ENCODE peak calls at places on chromosomes 11 and 22, in five cellular contexts. D, B, O, G and C are unnamed samples.

GRCh38 chr22:37636186-37636948 is 3.1 kb upstream of the SH3BP1 start:
- DNase-seq in G (no peak), D (peak), B (no peak), O (no peak), C (peak)

GRCh38 chr11:120929664-120930154 is 94.2 kb upstream of the TBCEL start:
- DNase-seq in O (no peak), D (peak), B (peak), G (no peak), C (no peak)

GRCh38 chr22:44211256-44211945 is 30.7 kb downstream of the PARVG start:
- DNase-seq in O (no peak), G (no peak), D (peak), B (no peak), C (no peak)

GRCh38 chr11:94183886-94184264 is 55.2 kb downstream of the PANX1 start:
- DNase-seq in D (peak), G (no peak), B (peak), O (peak), C (peak)

GRCh38 chr22:42039271-42039670 is 31.3 kb downstream of the NAGA start:
- DNase-seq in G (no peak), D (no peak), O (no peak), B (no peak), C (no peak)

GRCh38 chr22:30254307-30254706 is 7.7 kb upstream of the LIF start:
- DNase-seq in G (no peak), B (no peak), D (no peak), O (no peak), C (no peak)

GRCh38 chr11:35525501-35526175 is at the start of gene PAMR1:
- DNase-seq in O (peak), D (peak), G (peak), B (peak), C (no peak)

GRCh38 chr11:74319139-74319538 is 7.7 kb upstream of the P4HA3 start:
- DNase-seq in B (no peak), O (no peak), G (no peak), D (peak), C (peak)

GRCh38 chr22:33921576-33922181 is 1.4 kb upstream of the LARGE1 start:
- DNase-seq in O (peak), B (peak), D (peak), G (peak), C (no peak)

GRCh38 chr11:71999813-72000590 is 1.3 kb downstream of the IL18BP start:
- DNase-seq in G (no peak), D (no peak), O (no peak), B (no peak), C (no peak)

DNA sequence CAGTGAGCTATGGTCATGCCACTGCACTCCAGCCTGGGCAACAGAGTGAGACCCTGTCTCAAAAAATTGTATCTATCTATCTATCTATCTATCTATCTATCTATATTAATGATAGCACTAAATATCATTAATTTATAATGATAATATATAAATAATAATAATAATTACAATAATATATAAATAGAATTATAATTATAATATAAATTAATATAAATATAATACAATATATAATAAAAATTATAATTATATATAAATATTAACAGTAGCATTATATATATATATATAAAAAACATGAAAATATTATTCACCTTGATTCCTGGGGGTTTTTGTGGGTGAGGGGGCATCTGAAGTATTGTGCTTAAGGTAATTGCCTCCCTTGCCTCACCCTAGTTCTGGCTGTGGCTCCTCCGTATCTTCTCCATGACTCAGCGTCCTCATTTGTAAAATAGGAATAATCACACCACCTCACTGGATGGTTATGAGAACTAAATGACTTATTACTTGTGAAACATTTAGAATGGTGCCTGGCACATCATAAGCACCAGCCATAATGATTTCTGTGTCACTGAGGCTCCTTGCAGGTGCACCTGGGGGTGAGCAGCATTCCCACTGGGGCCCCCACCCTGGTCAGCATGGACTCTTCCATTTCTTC is 18.8 kb downstream of the RASD2 start:
- DNase-seq in D (peak), G (no peak), B (no peak), O (no peak), C (no peak)
- H3K4me3 ChIP-seq in D (no peak), G (no peak), B (no peak), O (no peak), C (no peak)

GRCh38 chr11:69199583-69200295 is 44.0 kb downstream of the SMIM38 start:
- DNase-seq in G (no peak), B (no peak), D (no peak), O (no peak), C (no peak)
- H3K4me3 ChIP-seq in G (no peak), B (no peak), D (no peak), O (no peak), C (no peak)

GRCh38 chr11:1515082-1516060 is 28.8 kb upstream of the MOB2 start:
- DNase-seq in G (peak), O (peak), D (peak), B (peak), C (no peak)
- H3K4me3 ChIP-seq in G (no peak), O (no peak), D (no peak), B (no peak), C (no peak)

GRCh38 chr22:50695421-50696250 is 23.0 kb downstream of the SHANK3 start:
- DNase-seq in G (no peak), D (no peak), O (peak), B (no peak), C (no peak)

GRCh38 chr22:50698546-50698945 is 25.9 kb downstream of the SHANK3 start:
- DNase-seq in B (no peak), O (no peak), G (no peak), D (peak), C (no peak)

GRCh38 chr22:50697667-50698506 is 25.3 kb downstream of the SHANK3 start:
- DNase-seq in O (peak), G (no peak), B (no peak), D (no peak), C (no peak)

GRCh38 chr22:50696251-50696798 is 23.7 kb downstream of the SHANK3 start:
- DNase-seq in O (peak), B (no peak), D (no peak), G (no peak), C (no peak)

GRCh38 chr22:50696799-50697561 is 24.4 kb downstream of the SHANK3 start:
- DNase-seq in G (no peak), O (peak), D (no peak), B (peak), C (no peak)
- H3K4me3 ChIP-seq in G (peak), O (peak), D (peak), B (peak), C (peak)

GRCh38 chr11:2777871-2778629 is 78.3 kb upstream of the KCNQ1OT1 start:
- DNase-seq in G (no peak), B (no peak), D (no peak), O (peak), C (no peak)

GRCh38 chr11:2777396-2777795 is 77.6 kb upstream of the KCNQ1OT1 start:
- DNase-seq in G (no peak), D (peak), O (peak), B (no peak), C (no peak)

GRCh38 chr11:2779981-2780849 is 80.4 kb upstream of the KCNQ1OT1 start:
- DNase-seq in B (no peak), O (peak), D (no peak), G (no peak), C (no peak)

GRCh38 chr11:2779499-2779980 is 79.7 kb upstream of the KCNQ1OT1 start:
- DNase-seq in B (no peak), G (no peak), O (peak), D (no peak), C (no peak)

DNA sequence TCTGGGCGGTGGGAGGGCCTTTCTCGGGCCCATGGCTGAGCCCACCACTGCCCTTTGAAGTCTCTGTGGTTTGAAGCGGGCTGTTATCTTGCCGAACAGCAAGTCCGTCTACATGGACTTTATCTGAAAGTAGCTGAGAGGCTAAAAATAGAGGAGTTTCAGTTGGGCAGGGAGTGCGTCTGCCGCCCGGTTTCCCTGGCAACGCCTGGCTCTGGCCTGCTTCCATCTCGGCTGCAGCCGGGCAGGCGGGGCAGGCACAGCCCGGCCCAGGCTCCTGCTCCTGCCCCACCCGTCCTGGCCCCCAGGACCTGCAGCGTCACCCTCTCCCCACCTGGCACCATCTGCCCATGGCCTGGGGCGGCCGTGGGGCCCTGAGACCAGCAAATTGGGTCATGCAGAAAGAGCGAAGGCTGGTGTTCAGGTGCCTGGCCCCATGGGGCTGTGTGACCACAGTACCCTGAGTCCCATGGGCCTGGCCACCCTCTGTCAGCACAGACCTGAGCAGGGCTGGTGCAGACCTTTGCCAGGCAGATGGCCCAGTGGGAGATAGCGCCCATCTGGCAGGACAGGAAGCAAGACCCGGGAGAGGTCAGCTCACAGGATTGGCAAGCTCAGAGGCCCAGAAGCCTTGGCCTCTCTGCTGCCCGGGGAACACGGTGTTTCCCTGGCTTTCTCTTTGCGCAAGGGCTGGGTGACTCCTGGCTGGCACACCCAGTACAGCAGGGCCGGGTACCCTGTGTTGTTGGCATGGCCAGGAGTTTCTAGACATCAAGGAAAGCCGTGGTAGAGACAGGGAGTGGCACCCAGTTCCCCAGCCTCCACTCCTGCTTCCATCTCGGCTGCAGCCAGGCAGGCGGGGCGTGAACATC is 79.1 kb upstream of the KCNQ1OT1 start:
- DNase-seq in G (peak), O (peak), D (peak), B (no peak), C (no peak)
- H3K4me3 ChIP-seq in G (no peak), O (no peak), D (no peak), B (no peak), C (no peak)

GRCh38 chr11:92960886-92961285 is 8.6 kb upstream of the MTNR1B start:
- DNase-seq in O (no peak), G (no peak), D (no peak), B (no peak), C (no peak)

GRCh38 chr11:92967178-92967577 is 2.3 kb upstream of the MTNR1B start:
- DNase-seq in B (no peak), O (no peak), G (no peak), D (no peak), C (no peak)

GRCh38 chr11:92964471-92964870 is 5.0 kb upstream of the MTNR1B start:
- DNase-seq in B (no peak), D (no peak), O (no peak), G (no peak), C (no peak)

GRCh38 chr11:92965196-92965595 is 4.3 kb upstream of the MTNR1B start:
- DNase-seq in O (no peak), D (no peak), G (no peak), B (no peak), C (no peak)

GRCh38 chr11:92962444-92962843 is 7.0 kb upstream of the MTNR1B start:
- DNase-seq in D (no peak), G (no peak), O (no peak), B (no peak), C (no peak)
- H3K4me3 ChIP-seq in D (no peak), G (no peak), O (no peak), B (no peak), C (no peak)

GRCh38 chr11:79648766-79649545 is 208.1 kb upstream of the TENM4 start:
- DNase-seq in D (no peak), B (no peak), O (no peak), G (no peak), C (no peak)
- H3K4me3 ChIP-seq in D (no peak), B (no peak), O (no peak), G (no peak), C (no peak)

DNA sequence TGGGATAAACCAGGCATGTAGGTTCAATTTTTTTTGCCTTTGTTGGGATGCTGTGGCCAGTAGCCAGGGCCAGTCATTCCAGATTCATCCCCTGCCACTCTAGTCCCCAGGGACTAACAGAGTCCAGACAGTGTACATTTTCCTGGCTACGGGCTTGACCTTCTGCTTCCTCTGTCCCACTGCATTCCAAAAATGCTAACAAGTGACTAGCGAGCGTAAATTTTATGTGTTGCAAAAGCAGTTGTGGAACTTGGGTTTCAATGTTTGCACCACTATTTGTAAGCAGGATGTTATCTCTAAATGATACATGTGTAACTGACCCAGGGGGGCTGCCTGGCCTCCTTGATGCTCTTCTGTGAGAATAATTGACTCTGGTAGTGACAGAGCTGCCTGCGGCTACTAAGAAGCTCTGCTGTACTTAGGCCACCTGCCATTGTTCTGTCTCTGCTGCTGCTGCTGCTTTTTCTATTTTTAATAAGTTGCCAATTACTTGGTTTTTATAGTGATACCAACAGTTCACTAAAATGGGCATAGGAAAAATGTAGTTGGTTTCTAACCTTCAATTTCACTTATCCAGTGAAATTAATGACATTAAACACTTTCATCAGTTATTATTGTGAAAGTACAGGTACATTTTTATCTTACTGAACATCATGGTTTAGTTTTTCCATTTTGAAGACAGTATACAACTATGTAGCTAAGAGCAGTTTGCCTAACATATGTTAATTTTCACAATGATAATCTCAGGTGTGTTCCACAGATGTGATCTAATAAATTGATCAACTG is 26.8 kb downstream of the TNRC6B start:
- DNase-seq in O (no peak), D (peak), B (no peak), G (no peak), C (peak)
- H3K4me3 ChIP-seq in O (no peak), D (no peak), B (no peak), G (no peak), C (no peak)

GRCh38 chr22:35742342-35743100 is 24.8 kb downstream of the APOL5 start:
- DNase-seq in D (peak), G (no peak), O (no peak), B (no peak), C (peak)
- H3K4me3 ChIP-seq in D (no peak), G (no peak), O (no peak), B (no peak), C (no peak)

GRCh38 chr22:19959587-19960490 is 18.2 kb upstream of the TXNRD2 start:
- DNase-seq in O (peak), B (no peak), D (no peak), G (no peak), C (no peak)
- H3K4me3 ChIP-seq in O (peak), B (no peak), D (no peak), G (no peak), C (no peak)